ENCODE peak calls at places on chromosomes 6 and 20, in four cellular contexts. K, X, V and D are unnamed samples.

GRCh38 chr6:27209659-27210269 is 37.7 kb upstream of the PRSS16 start:
- DNase-seq in K (no peak), X (no peak), V (no peak), D (no peak)

GRCh38 chr6:158041788-158042187 is 60.1 kb downstream of the SYNJ2 start:
- DNase-seq in K (no peak), X (no peak), V (no peak), D (no peak)

GRCh38 chr20:3661836-3662665 is 1.1 kb downstream of the GFRA4 start:
- DNase-seq in K (no peak), X (no peak), V (no peak), D (peak)

GRCh38 chr6:80158478-80158989 is 52.1 kb downstream of the BCKDHB start:
- DNase-seq in K (no peak), X (no peak), V (no peak), D (no peak)

GRCh38 chr20:63416631-63417030 is 55.5 kb upstream of the CHRNA4 start:
- DNase-seq in K (no peak), X (no peak), V (no peak), D (no peak)

GRCh38 chr6:134589512-134589911 is 271.6 kb upstream of the SGK1 start:
- DNase-seq in K (no peak), X (no peak), V (peak), D (no peak)

GRCh38 chr20:16273812-16274560 is 299.3 kb downstream of the KIF16B start:
- DNase-seq in K (no peak), X (no peak), V (no peak), D (no peak)

GRCh38 chr6:152087096-152087495 is 279.6 kb downstream of the ESR1 start:
- DNase-seq in K (no peak), X (no peak), V (no peak), D (no peak)

GRCh38 chr6:20312581-20312980 is 89.1 kb upstream of the E2F3 start:
- DNase-seq in K (no peak), X (no peak), V (no peak), D (no peak)

GRCh38 chr20:60100780-60101179 is 142.6 kb downstream of the CDH26 start:
- DNase-seq in K (no peak), X (no peak), V (no peak), D (no peak)

GRCh38 chr6:117389227-117390057 is 36.3 kb downstream of the ROS1 start:
- DNase-seq in K (no peak), X (no peak), V (no peak), D (no peak)

GRCh38 chr20:24986436-24987015 is 6.0 kb downstream of the APMAP start:
- DNase-seq in K (no peak), X (no peak), V (no peak), D (no peak)

GRCh38 chr6:117552618-117553017 is 49.7 kb downstream of the GOPC start:
- DNase-seq in K (no peak), X (no peak), V (no peak), D (no peak)

GRCh38 chr6:30060634-30060981 is 457 bp upstream of the POLR1H start:
- DNase-seq in K (no peak), X (no peak), V (no peak), D (no peak)

GRCh38 chr20:4946585-4947378 is 54.5 kb downstream of the SLC23A2 start:
- DNase-seq in K (no peak), X (no peak), V (no peak), D (no peak)

GRCh38 chr6:106510090-106510970 is 119.0 kb downstream of the RTN4IP1 start:
- DNase-seq in K (peak), X (no peak), V (peak), D (no peak)

GRCh38 chr20:24972341-24972740 is 20.2 kb downstream of the APMAP start:
- DNase-seq in K (no peak), X (no peak), V (no peak), D (no peak)

GRCh38 chr6:130482645-130483390 is 117.0 kb downstream of the TMEM200A start:
- DNase-seq in K (no peak), X (no peak), V (peak), D (no peak)

GRCh38 chr20:61500791-61501321 is 248.8 kb downstream of the CDH4 start:
- DNase-seq in K (no peak), X (no peak), V (peak), D (no peak)

GRCh38 chr6:43452896-43453295 is 2.5 kb downstream of the DLK2 start:
- DNase-seq in K (no peak), X (no peak), V (no peak), D (no peak)

GRCh38 chr20:20362774-20363435 is 5.0 kb upstream of the INSM1 start:
- DNase-seq in K (no peak), X (no peak), V (no peak), D (no peak)

GRCh38 chr20:54643761-54644160 is 168.4 kb downstream of the DOK5 start:
- DNase-seq in K (no peak), X (no peak), V (no peak), D (no peak)

GRCh38 chr20:54856202-54856601 is 380.8 kb downstream of the DOK5 start:
- DNase-seq in K (no peak), X (no peak), V (no peak), D (no peak)

GRCh38 chr6:127939442-127940066 is 38.7 kb upstream of the THEMIS start:
- DNase-seq in K (no peak), X (no peak), V (no peak), D (no peak)

GRCh38 chr6:1580109-1580508 is 29.6 kb upstream of the FOXC1 start:
- DNase-seq in K (no peak), X (no peak), V (no peak), D (no peak)

GRCh38 chr20:50478162-50479036 is 31.8 kb upstream of the PTPN1 start:
- DNase-seq in K (peak), X (no peak), V (peak), D (peak)